ENCODE peak calls at places on chromosomes 5 and 9, in eight cellular contexts. G is aorta, B is esophagus squamous epithelium, Y is pancreas, I is osteoblast, K is A673, U is fibroblast of lung, F is OCI-LY7. R is an unnamed sample. For H3K4me1 and H3K9me3, the result is how much of the 10 kb centered on the place peaks cover.

GRCh38 chr9:126524353-126525077 is 89.2 kb upstream of the LMX1B start:
- DNase-seq in G (peak), B (no peak), Y (no peak), I (peak), K (no peak), U (no peak), F (no peak), R (no peak)

GRCh38 chr9:124941689-124942561 is 1.0 kb upstream of the GOLGA1 start:
- DNase-seq in G (peak), B (peak), Y (peak), I (peak), K (peak), U (peak), F (peak), R (peak)

GRCh38 chr5:139814191-139814601 is 18.6 kb downstream of the PSD2 start:
- DNase-seq in G (peak), B (no peak), Y (no peak), I (peak), K (no peak), U (no peak), F (no peak), R (no peak)

GRCh38 chr5:134902071-134902801 is 2.7 kb upstream of the PCBD2 start:
- DNase-seq in G (no peak), B (no peak), Y (no peak), I (no peak), K (peak), U (no peak), F (peak), R (no peak)

GRCh38 chr9:35646583-35647265 is 4.0 kb downstream of the SIT1 start:
- DNase-seq in G (peak), B (peak), Y (peak), I (peak), K (peak), U (peak), F (peak), R (peak)

GRCh38 chr5:100430268-100430900 is 104.8 kb upstream of the FAM174A start:
- DNase-seq in G (peak), B (no peak), Y (peak), I (peak), K (peak), U (peak), F (peak), R (peak)

GRCh38 chr9:132160802-132161742 is 786 bp upstream of the NTNG2 start:
- DNase-seq in G (no peak), B (no peak), Y (no peak), I (peak), K (peak), U (peak), F (peak), R (no peak)

GRCh38 chr9:113463418-113464285 is at the start of gene RGS3:
- DNase-seq in G (peak), B (no peak), Y (peak), I (peak), K (peak), U (no peak), F (no peak), R (peak)

GRCh38 chr5:77143998-77144836 is 57.1 kb upstream of the ZBED3 start:
- DNase-seq in G (peak), B (no peak), Y (peak), I (peak), K (peak), U (peak), F (peak), R (peak)

GRCh38 chr5:112742424-112742823 is 4.7 kb downstream of the APC start:
- DNase-seq in G (no peak), B (no peak), Y (no peak), I (no peak), K (peak), U (peak), F (no peak), R (no peak)

GRCh38 chr9:82613516-82613915 is 449.4 kb downstream of the RASEF start:
- DNase-seq in G (no peak), B (no peak), Y (no peak), I (no peak), K (no peak), U (no peak), F (no peak), R (no peak)

GRCh38 chr5:155406815-155407214 is 393.3 kb downstream of the KIF4B start:
- DNase-seq in G (no peak), B (no peak), Y (no peak), I (no peak), K (no peak), U (no peak), F (peak), R (no peak)

GRCh38 chr5:35665066-35665465 is 47.4 kb downstream of the SPEF2 start:
- DNase-seq in G (no peak), B (no peak), Y (no peak), I (no peak), K (peak), U (no peak), F (no peak), R (no peak)

GRCh38 chr5:126368239-126368812 is 54.9 kb upstream of the GRAMD2B start:
- DNase-seq in G (no peak), B (no peak), Y (no peak), I (no peak), K (no peak), U (peak), F (no peak), R (no peak)

GRCh38 chr5:79464695-79465332 is 49.1 kb downstream of the HOMER1 start:
- DNase-seq in G (no peak), B (no peak), Y (no peak), I (peak), K (peak), U (peak), F (peak), R (no peak)

GRCh38 chr5:135343417-135343816 is 55.6 kb downstream of the MACROH2A1 start:
- DNase-seq in G (peak), B (no peak), Y (no peak), I (no peak), K (no peak), U (no peak), F (no peak), R (no peak)

GRCh38 chr9:88829276-88829675 is 162.0 kb upstream of the S1PR3 start:
- DNase-seq in G (no peak), B (no peak), Y (no peak), I (no peak), K (no peak), U (no peak), F (no peak), R (no peak)

GRCh38 chr5:166509085-166509484 is 1782.4 kb upstream of the WWC1 start:
- DNase-seq in G (no peak), B (no peak), Y (no peak), I (no peak), K (peak), U (peak), F (peak), R (no peak)

GRCh38 chr9:127847833-127848755 is 6.4 kb downstream of the ENG start:
- DNase-seq in G (no peak), B (no peak), Y (no peak), I (peak), K (no peak), U (no peak), F (no peak), R (no peak)

GRCh38 chr9:127844821-127845359 is 9.6 kb downstream of the ENG start:
- DNase-seq in G (no peak), B (no peak), Y (no peak), I (peak), K (no peak), U (no peak), F (no peak), R (peak)

GRCh38 chr9:127848756-127849504 is 5.5 kb downstream of the ENG start:
- DNase-seq in G (no peak), B (no peak), Y (no peak), I (no peak), K (no peak), U (no peak), F (no peak), R (no peak)

GRCh38 chr9:127846451-127847154 is 7.9 kb downstream of the ENG start:
- DNase-seq in G (peak), B (no peak), Y (no peak), I (peak), K (no peak), U (no peak), F (no peak), R (peak)

GRCh38 chr9:127847155-127847463 is 7.3 kb downstream of the ENG start:
- DNase-seq in G (no peak), B (no peak), Y (no peak), I (peak), K (no peak), U (no peak), F (no peak), R (no peak)
- H3K4me1 ChIP-seq in G (under half), B (half or more), Y (under half), I (under half), K (under half), U (under half), F (under half), R (under half)

DNA sequence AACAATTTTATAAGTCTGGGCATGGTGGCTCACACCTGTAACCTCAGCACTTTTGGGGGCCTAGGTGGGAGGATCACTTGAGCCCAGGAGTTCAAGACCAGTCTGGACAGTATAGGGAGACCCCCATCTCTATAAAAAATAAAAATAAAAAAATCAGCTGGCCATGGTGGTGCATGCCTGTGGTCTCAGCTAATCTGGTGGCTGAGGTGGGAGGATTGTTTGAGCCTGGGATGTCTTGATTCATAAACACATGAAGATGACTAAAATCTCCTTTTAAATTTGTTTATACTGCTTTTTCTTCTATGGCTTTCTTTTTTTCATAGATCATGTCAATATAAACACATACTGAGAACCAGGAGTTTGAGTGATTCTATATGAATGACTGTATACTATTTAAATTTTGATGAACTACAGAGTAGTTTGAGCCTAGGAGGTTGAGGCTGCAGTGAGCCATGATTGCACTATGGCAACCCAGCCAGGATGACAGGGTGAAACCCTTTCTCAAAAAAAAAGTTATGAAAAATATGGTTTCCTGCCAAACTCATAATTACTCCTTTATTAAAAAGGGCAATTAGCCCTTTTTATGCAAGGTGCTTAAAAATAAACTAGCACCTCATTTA is 14.2 kb downstream of the RIC1 start:
- DNase-seq in G (no peak), B (no peak), Y (no peak), I (no peak), K (no peak), U (no peak), F (no peak), R (no peak)
- H3K9me3 ChIP-seq in G (under half), B (under half), Y (under half), I (under half), K (under half), U (under half), F (under half), R (under half)

DNA sequence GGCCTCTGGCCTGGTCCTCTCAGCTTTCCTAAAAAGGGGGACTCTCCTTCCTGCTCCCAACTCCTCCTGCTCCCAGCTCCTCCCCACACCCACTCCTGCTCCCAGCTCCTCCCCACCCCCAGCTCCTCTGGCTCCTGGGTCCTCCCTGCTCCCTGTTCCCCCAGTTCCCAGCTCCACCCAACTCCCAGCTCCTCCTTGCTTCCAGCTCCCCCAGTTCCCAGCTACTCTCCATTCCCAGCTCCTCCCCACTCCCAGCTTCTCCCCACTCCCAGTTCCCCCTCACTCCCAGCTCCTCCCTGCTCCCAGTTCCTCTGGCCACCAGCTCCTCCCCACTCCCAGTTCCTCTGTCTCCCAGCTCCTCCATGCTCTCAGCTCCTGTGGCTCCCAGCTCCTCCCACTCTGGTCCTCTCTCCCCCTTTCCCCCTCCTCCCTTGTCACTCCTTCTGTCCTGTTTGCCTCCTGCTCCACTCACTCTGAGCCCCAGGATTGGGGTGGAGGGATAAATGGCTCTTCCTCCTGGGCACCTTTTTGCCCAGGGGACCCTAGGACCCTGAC is 75.7 kb downstream of the KCNT1 start:
- DNase-seq in G (no peak), B (no peak), Y (no peak), I (no peak), K (no peak), U (no peak), F (no peak), R (no peak)
- H3K4me3 ChIP-seq in G (no peak), B (no peak), Y (no peak), I (no peak), K (no peak), U (no peak), F (no peak), R (no peak)

DNA sequence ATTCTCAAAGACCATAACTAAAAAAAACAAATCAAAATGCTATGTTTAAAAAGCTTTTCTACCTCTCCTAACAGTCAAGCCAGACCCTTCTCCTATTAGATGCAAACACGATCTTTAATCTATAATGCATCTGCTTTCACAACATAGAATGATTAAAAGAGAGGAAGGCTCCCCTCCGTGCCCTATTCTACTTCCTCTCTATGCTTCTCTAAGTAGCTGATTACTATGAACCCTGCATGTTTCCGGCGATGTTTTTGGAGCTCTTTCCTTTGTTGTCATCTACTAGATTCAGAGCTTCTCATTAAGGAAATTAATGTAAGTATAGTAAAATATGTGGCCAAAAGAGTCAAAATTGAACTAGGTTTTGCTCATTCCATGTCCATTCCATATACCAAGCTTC is 29.2 kb upstream of the CEP120 start:
- DNase-seq in G (no peak), B (no peak), Y (no peak), I (no peak), K (peak), U (no peak), F (no peak), R (no peak)
- H3K4me1 ChIP-seq in G (under half), B (under half), Y (under half), I (under half), K (half or more), U (under half), F (under half), R (under half)

GRCh38 chr5:180241600-180241999 is 32.6 kb upstream of the RASGEF1C start:
- DNase-seq in G (no peak), B (no peak), Y (no peak), I (no peak), K (no peak), U (no peak), F (no peak), R (no peak)
- H3K9me3 ChIP-seq in G (under half), B (under half), Y (under half), I (under half), K (under half), U (under half), F (under half), R (under half)

GRCh38 chr5:171337207-171337562 is 28.1 kb downstream of the TLX3 start:
- DNase-seq in G (no peak), B (no peak), Y (no peak), I (no peak), K (no peak), U (no peak), F (no peak), R (no peak)
- H3K4me3 ChIP-seq in G (no peak), B (peak), Y (peak), I (peak), K (peak), U (peak), F (no peak), R (peak)

GRCh38 chr5:1106385-1107166 is 5.3 kb downstream of the SLC12A7 start:
- DNase-seq in G (no peak), B (no peak), Y (no peak), I (no peak), K (no peak), U (no peak), F (no peak), R (no peak)

GRCh38 chr5:1108865-1109174 is 3.0 kb downstream of the SLC12A7 start:
- DNase-seq in G (no peak), B (no peak), Y (no peak), I (no peak), K (no peak), U (no peak), F (no peak), R (no peak)

GRCh38 chr5:1105350-1106265 is 6.3 kb downstream of the SLC12A7 start:
- DNase-seq in G (no peak), B (no peak), Y (no peak), I (no peak), K (no peak), U (no peak), F (no peak), R (no peak)

GRCh38 chr5:1108008-1108864 is 3.6 kb downstream of the SLC12A7 start:
- DNase-seq in G (no peak), B (no peak), Y (no peak), I (no peak), K (no peak), U (no peak), F (no peak), R (no peak)

DNA sequence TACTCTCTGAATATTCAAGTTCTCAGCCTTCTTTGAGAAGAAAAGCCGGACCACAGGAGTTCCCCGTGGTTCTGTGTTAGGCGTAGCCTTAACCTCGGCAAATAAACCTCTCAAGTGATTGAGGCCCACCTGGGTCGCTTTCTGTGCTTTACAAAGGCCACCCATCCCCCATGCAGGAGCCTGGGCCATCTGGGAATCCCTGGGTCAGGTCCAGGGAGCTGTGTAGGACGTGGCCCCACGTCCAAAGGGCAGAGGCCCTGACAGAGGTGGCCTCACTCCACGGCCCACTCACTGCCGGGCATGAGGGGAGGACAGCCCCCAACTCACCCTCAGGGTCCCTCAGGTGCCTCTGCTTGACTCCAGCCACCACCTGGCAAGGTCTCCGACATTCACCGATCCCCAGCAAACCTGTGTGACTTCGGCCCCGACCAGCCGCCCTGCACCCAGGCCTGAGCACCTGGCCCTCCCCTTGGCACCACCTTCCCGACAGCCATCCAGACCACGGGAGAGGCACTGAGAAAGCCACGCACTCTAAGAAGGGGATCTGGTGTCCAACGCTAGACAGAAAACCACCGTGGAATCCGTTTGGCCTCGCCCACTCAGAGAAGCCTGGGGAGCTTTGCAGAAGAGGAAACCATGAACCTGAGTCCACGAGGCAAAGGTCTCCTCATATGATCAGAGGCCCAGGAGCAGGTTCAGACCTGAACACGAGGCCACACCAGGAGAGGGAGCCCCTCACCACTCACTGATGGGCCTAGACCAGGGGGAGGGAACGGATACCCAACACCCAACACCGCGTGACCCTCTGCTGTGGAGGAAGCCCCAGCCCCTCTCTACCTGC is 4.5 kb downstream of the SLC12A7 start:
- DNase-seq in G (no peak), B (no peak), Y (no peak), I (no peak), K (no peak), U (no peak), F (peak), R (no peak)
- H3K4me1 ChIP-seq in G (under half), B (half or more), Y (half or more), I (under half), K (under half), U (under half), F (under half), R (under half)

GRCh38 chr9:135249191-135249590 is 161.7 kb downstream of the OLFM1 start:
- DNase-seq in G (no peak), B (no peak), Y (no peak), I (peak), K (no peak), U (no peak), F (no peak), R (no peak)
- H3K9me3 ChIP-seq in G (under half), B (under half), Y (under half), I (under half), K (under half), U (under half), F (under half), R (under half)